ENCODE peak calls at places on chromosomes 13 and 19, in four cellular contexts. One of them, this sample, is unnamed.

GRCh38 chr13:29591310-29591709 is 4.2 kb downstream of the SLC7A1 start:
- DNase-seq in HepG2: no peak
- DNase-seq in K562: no peak
- DNase-seq in SK-N-SH: no peak
- DNase-seq in this sample: no peak

GRCh38 chr19:38737921-38738731 is 6.1 kb downstream of the CAPN12 start:
- DNase-seq in HepG2: no peak
- DNase-seq in K562: no peak
- DNase-seq in SK-N-SH: no peak
- DNase-seq in this sample: no peak

GRCh38 chr13:113774177-113775107 is 15.4 kb downstream of the TMEM255B start:
- DNase-seq in HepG2: no peak
- DNase-seq in K562: no peak
- DNase-seq in SK-N-SH: peak; percentile 50
- DNase-seq in this sample: no peak

GRCh38 chr13:50284540-50284939 is 269.3 kb downstream of the KCNRG start:
- DNase-seq in HepG2: no peak
- DNase-seq in K562: no peak
- DNase-seq in SK-N-SH: no peak
- DNase-seq in this sample: no peak

GRCh38 chr13:42745655-42746054 is 35.7 kb upstream of the FAM216B start:
- DNase-seq in HepG2: no peak
- DNase-seq in K562: no peak
- DNase-seq in SK-N-SH: no peak
- DNase-seq in this sample: no peak

GRCh38 chr13:69595181-69595580 is 512.4 kb upstream of the ATXN8OS start:
- DNase-seq in HepG2: no peak
- DNase-seq in K562: no peak
- DNase-seq in SK-N-SH: no peak
- DNase-seq in this sample: no peak

GRCh38 chr13:74040200-74040599 is 94.0 kb downstream of the KLF12 start:
- DNase-seq in HepG2: peak; percentile 49
- DNase-seq in K562: peak; percentile 14
- DNase-seq in SK-N-SH: peak; percentile 55
- DNase-seq in this sample: no peak

GRCh38 chr19:17488593-17489391 is 18.5 kb downstream of the SLC27A1 start:
- DNase-seq in HepG2: peak; percentile 88
- DNase-seq in K562: peak; percentile 95
- DNase-seq in SK-N-SH: peak; percentile 79
- DNase-seq in this sample: no peak

GRCh38 chr13:99086149-99086868 is 108.4 kb upstream of the DOCK9 start:
- DNase-seq in HepG2: no peak
- DNase-seq in K562: peak; percentile 58
- DNase-seq in SK-N-SH: peak; percentile 86
- DNase-seq in this sample: no peak

GRCh38 chr19:6602729-6603114 is 11.8 kb upstream of the CD70 start:
- DNase-seq in HepG2: no peak
- DNase-seq in K562: peak; percentile 60
- DNase-seq in SK-N-SH: no peak
- DNase-seq in this sample: no peak

DNA sequence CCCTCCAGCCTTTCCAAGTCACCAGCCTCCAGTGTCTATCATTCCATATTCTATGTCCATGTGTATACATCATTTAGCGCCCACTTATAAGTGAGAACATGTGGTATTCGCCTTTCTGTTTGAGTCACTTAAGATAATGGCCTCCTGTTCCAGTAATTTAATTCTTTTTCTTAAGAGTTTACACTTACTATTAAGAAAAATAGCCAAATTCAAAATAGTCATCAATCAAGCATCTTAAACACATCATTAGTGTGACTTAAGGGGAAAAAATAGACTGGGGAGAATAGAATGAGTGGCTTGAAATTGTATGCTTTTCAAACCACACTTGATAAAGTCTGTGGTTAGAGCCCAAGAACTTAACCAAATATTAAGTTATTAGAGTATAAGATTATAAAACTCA is 248.0 kb downstream of the MAB21L1 start:
- DNase-seq in HepG2: no peak
- DNase-seq in K562: no peak
- DNase-seq in SK-N-SH: no peak
- DNase-seq in this sample: no peak
- TF ChIP-seq SIN3A in HepG2: no peak
- TF ChIP-seq SIN3A in K562: no peak
- TF ChIP-seq SIN3A in SK-N-SH: no peak
- TF ChIP-seq SIN3A in this sample: no peak

DNA sequence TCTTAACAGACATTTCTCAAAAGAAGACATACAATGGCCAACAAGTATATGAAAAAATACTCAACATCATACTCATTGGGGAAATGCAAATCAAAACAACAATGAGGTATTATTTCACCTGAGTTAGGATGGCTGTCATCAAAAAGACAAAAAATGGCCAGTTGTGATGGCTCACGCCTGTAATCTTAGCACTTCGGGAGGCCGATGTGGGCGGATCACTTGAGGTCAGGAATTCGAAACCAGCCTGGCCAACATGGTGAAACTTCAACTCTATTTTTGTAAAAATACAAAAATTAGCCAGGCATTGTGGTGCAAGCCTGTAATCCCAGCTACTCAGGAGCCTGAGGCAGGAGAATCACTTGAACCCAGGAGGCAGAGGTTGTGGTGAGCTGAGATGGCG is 22.0 kb downstream of the CEACAM16 start:
- DNase-seq in HepG2: no peak
- DNase-seq in K562: no peak
- DNase-seq in SK-N-SH: no peak
- DNase-seq in this sample: no peak
- TF ChIP-seq SIN3A in HepG2: no peak
- TF ChIP-seq SIN3A in K562: no peak
- TF ChIP-seq SIN3A in SK-N-SH: no peak
- TF ChIP-seq SIN3A in this sample: no peak

GRCh38 chr13:39895254-39895653 is 239.8 kb downstream of the COG6 start:
- DNase-seq in HepG2: no peak
- DNase-seq in K562: no peak
- DNase-seq in SK-N-SH: no peak
- DNase-seq in this sample: no peak
- TF ChIP-seq SIN3A in HepG2: no peak
- TF ChIP-seq SIN3A in K562: no peak
- TF ChIP-seq SIN3A in SK-N-SH: no peak
- TF ChIP-seq SIN3A in this sample: no peak

DNA sequence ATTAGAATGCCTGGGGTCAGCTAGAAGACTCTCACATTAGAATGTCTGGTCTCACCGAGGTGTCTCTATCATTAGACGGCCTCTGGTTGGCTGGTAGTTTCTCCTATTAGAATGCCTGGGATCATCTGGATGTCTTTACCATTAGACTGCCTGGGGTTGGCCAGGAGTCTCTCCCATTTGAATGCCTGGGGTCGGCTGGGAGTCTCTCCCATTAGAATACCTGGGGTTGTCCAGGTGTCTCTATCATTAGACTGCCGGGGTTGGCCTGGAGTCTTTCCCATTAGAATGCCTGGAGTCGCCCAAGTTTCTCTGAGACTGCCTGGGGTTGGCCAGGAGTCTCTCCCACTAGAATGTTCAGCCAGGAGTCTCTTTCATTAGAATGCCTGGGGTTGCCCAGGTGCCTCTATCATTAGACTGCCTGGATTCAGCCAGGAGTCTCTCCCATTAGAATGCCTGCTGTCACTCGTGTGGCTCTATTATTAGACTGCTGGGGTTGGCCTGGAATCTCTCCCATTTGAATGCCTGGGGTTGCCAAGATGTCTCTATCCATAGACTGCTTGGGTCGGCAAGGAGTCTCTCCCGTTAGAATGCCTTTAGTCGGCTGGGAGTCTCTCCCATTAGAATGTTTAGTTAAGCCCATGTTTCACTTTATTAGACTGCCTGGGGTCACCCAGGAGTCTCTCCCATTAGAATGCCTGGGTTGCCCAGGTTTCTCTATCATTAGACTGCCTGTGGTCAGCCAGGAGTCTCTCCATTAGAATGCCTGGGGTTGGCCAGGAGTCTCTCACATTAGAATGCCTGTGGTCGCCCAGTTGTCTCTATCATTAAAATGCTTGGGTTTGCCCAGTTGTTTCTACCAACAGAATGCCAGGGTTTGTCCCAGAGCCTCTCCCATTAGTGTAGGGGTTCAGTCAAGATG is 1467.8 kb downstream of the UQCRFS1 start:
- DNase-seq in HepG2: no peak
- DNase-seq in K562: no peak
- DNase-seq in SK-N-SH: no peak
- DNase-seq in this sample: no peak
- TF ChIP-seq SIN3A in HepG2: no peak
- TF ChIP-seq SIN3A in K562: no peak
- TF ChIP-seq SIN3A in SK-N-SH: no peak
- TF ChIP-seq SIN3A in this sample: no peak